ENCODE peak calls at places on chromosome 1, in five cellular contexts. One of them, this sample, is unnamed.

GRCh38 chr1:218421531-218421930 is 76.4 kb downstream of the TGFB2 start:
- DNase-seq in stimulated activated CD8-positive, alpha-beta memory T cell treated with anti-CD3 and anti-CD28 coated beads, Interleukin-15, amount 100 ng/mL, for 24 hours: no peak
- DNase-seq in ovary: no peak
- DNase-seq in HT-29: no peak
- DNase-seq in AG09309: no peak
- DNase-seq in this sample: no peak

GRCh38 chr1:147073062-147073432 is 99.2 kb downstream of the PRKAB2 start:
- DNase-seq in stimulated activated CD8-positive, alpha-beta memory T cell treated with anti-CD3 and anti-CD28 coated beads, Interleukin-15, amount 100 ng/mL, for 24 hours: no peak
- DNase-seq in ovary: no peak
- DNase-seq in HT-29: no peak
- DNase-seq in AG09309: no peak
- DNase-seq in this sample: no peak

GRCh38 chr1:26081267-26082019 is 14.0 kb upstream of the TRIM63 start:
- DNase-seq in stimulated activated CD8-positive, alpha-beta memory T cell treated with anti-CD3 and anti-CD28 coated beads, Interleukin-15, amount 100 ng/mL, for 24 hours: no peak
- DNase-seq in ovary: no peak
- DNase-seq in HT-29: no peak
- DNase-seq in AG09309: no peak
- DNase-seq in this sample: no peak

GRCh38 chr1:153643100-153643499 is 9.2 kb downstream of the CHTOP start:
- DNase-seq in stimulated activated CD8-positive, alpha-beta memory T cell treated with anti-CD3 and anti-CD28 coated beads, Interleukin-15, amount 100 ng/mL, for 24 hours: no peak
- DNase-seq in ovary: no peak
- DNase-seq in HT-29: no peak
- DNase-seq in AG09309: no peak
- DNase-seq in this sample: no peak

GRCh38 chr1:47416319-47417128 is 439 bp downstream of the FOXE3 start:
- DNase-seq in stimulated activated CD8-positive, alpha-beta memory T cell treated with anti-CD3 and anti-CD28 coated beads, Interleukin-15, amount 100 ng/mL, for 24 hours: no peak
- DNase-seq in ovary: no peak
- DNase-seq in HT-29: no peak
- DNase-seq in AG09309: no peak
- DNase-seq in this sample: no peak

GRCh38 chr1:180909005-180909414 is 3.7 kb upstream of the KIAA1614 start:
- DNase-seq in stimulated activated CD8-positive, alpha-beta memory T cell treated with anti-CD3 and anti-CD28 coated beads, Interleukin-15, amount 100 ng/mL, for 24 hours: no peak
- DNase-seq in ovary: no peak
- DNase-seq in HT-29: no peak
- DNase-seq in AG09309: no peak
- DNase-seq in this sample: no peak

GRCh38 chr1:1440941-1441888 is 5.7 kb downstream of the VWA1 start:
- DNase-seq in stimulated activated CD8-positive, alpha-beta memory T cell treated with anti-CD3 and anti-CD28 coated beads, Interleukin-15, amount 100 ng/mL, for 24 hours: peak
- DNase-seq in ovary: peak
- DNase-seq in HT-29: peak
- DNase-seq in AG09309: no peak
- DNase-seq in this sample: peak

GRCh38 chr1:173341307-173341706 is 134.2 kb upstream of the TNFSF4 start:
- DNase-seq in stimulated activated CD8-positive, alpha-beta memory T cell treated with anti-CD3 and anti-CD28 coated beads, Interleukin-15, amount 100 ng/mL, for 24 hours: no peak
- DNase-seq in ovary: no peak
- DNase-seq in HT-29: no peak
- DNase-seq in AG09309: peak
- DNase-seq in this sample: no peak

GRCh38 chr1:212520746-212521145 is 87.8 kb upstream of the ATF3 start:
- DNase-seq in stimulated activated CD8-positive, alpha-beta memory T cell treated with anti-CD3 and anti-CD28 coated beads, Interleukin-15, amount 100 ng/mL, for 24 hours: no peak
- DNase-seq in ovary: no peak
- DNase-seq in HT-29: no peak
- DNase-seq in AG09309: no peak
- DNase-seq in this sample: no peak